ENCODE peak calls at places on chromosomes 4 and X, in eight cellular contexts. K, C, H, L, W, B, Y and G are unnamed samples.

GRCh38 chr4:39855909-39856512 is 121.7 kb downstream of the PDS5A start:
- DNase-seq in K (no peak), C (peak), H (peak), L (no peak), W (peak), B (no peak), Y (no peak), G (peak)

GRCh38 chr4:15197005-15197404 is 194.7 kb downstream of the CPEB2 start:
- DNase-seq in K (no peak), C (peak), H (peak), L (no peak), W (peak), B (no peak), Y (no peak), G (peak)

GRCh38 chrX:110180928-110181310 is 137.0 kb downstream of the AMMECR1 start:
- DNase-seq in K (no peak), C (peak), H (no peak), L (no peak), W (no peak), B (no peak), Y (no peak), G (peak)

GRCh38 chrX:15989716-15990115 is 133.6 kb upstream of the GRPR start:
- DNase-seq in K (no peak), C (no peak), H (no peak), L (no peak), W (no peak), B (no peak), Y (no peak), G (no peak)

GRCh38 chr4:2257361-2258001 is 4.4 kb downstream of the MXD4 start:
- DNase-seq in K (no peak), C (no peak), H (no peak), L (peak), W (no peak), B (peak), Y (no peak), G (no peak)

GRCh38 chr4:28009541-28009940 is 1148.9 kb downstream of the STIM2 start:
- DNase-seq in K (no peak), C (no peak), H (no peak), L (no peak), W (no peak), B (no peak), Y (no peak), G (no peak)

GRCh38 chr4:8198206-8198905 is 734 bp upstream of the SH3TC1 start:
- DNase-seq in K (no peak), C (no peak), H (no peak), L (no peak), W (no peak), B (no peak), Y (no peak), G (no peak)

GRCh38 chr4:1834047-1834769 is 21.7 kb downstream of the LETM1 start:
- DNase-seq in K (no peak), C (no peak), H (no peak), L (no peak), W (no peak), B (no peak), Y (no peak), G (no peak)

GRCh38 chr4:151324449-151325319 is 721 bp downstream of the SH3D19 start:
- DNase-seq in K (no peak), C (peak), H (peak), L (peak), W (peak), B (no peak), Y (no peak), G (peak)

GRCh38 chr4:165461176-165461835 is 82.5 kb downstream of the CPE start:
- DNase-seq in K (no peak), C (peak), H (no peak), L (peak), W (peak), B (no peak), Y (peak), G (no peak)

GRCh38 chrX:31500920-31501319 is 429.1 kb upstream of the FTHL17 start:
- DNase-seq in K (no peak), C (peak), H (no peak), L (no peak), W (peak), B (no peak), Y (no peak), G (no peak)

GRCh38 chrX:9670136-9670905 is 95.3 kb downstream of the GPR143 start:
- DNase-seq in K (no peak), C (peak), H (peak), L (no peak), W (peak), B (no peak), Y (no peak), G (no peak)

GRCh38 chr4:1984406-1985191 is 24.2 kb downstream of the NELFA start:
- DNase-seq in K (no peak), C (no peak), H (no peak), L (no peak), W (no peak), B (no peak), Y (no peak), G (no peak)

GRCh38 chrX:39953879-39954278 is 143.9 kb downstream of the BCOR start:
- DNase-seq in K (no peak), C (peak), H (peak), L (peak), W (peak), B (no peak), Y (peak), G (peak)

GRCh38 chr4:185020293-185020808 is 2.1 kb downstream of the HELT start:
- DNase-seq in K (no peak), C (peak), H (no peak), L (no peak), W (no peak), B (no peak), Y (no peak), G (no peak)

GRCh38 chr4:62208921-62209320 is 1008.8 kb downstream of the ADGRL3 start:
- DNase-seq in K (no peak), C (no peak), H (no peak), L (no peak), W (no peak), B (no peak), Y (no peak), G (no peak)

GRCh38 chr4:38805530-38806145 is 1.0 kb upstream of the TLR1 start:
- DNase-seq in K (peak), C (peak), H (no peak), L (peak), W (peak), B (no peak), Y (no peak), G (no peak)

GRCh38 chr4:89099034-89099433 is 12.3 kb upstream of the TIGD2 start:
- DNase-seq in K (no peak), C (no peak), H (no peak), L (no peak), W (no peak), B (no peak), Y (no peak), G (no peak)

GRCh38 chrX:8890794-8891193 is 89.6 kb upstream of the FAM9A start:
- DNase-seq in K (no peak), C (no peak), H (no peak), L (no peak), W (no peak), B (no peak), Y (no peak), G (no peak)

GRCh38 chrX:118495958-118496762 is 545 bp downstream of the DOCK11 start:
- DNase-seq in K (peak), C (no peak), H (peak), L (peak), W (no peak), B (peak), Y (no peak), G (no peak)

GRCh38 chr4:180060159-180060889 is 2182.9 kb upstream of the TENM3 start:
- DNase-seq in K (no peak), C (no peak), H (no peak), L (no peak), W (no peak), B (no peak), Y (no peak), G (peak)

GRCh38 chrX:133370719-133371275 is 44.5 kb downstream of the GPC4 start:
- DNase-seq in K (no peak), C (no peak), H (no peak), L (no peak), W (no peak), B (no peak), Y (no peak), G (no peak)

GRCh38 chr4:153564630-153565525 is 98.7 kb downstream of the TMEM131L start:
- DNase-seq in K (no peak), C (peak), H (no peak), L (no peak), W (peak), B (no peak), Y (no peak), G (no peak)

GRCh38 chr4:173490256-173490655 is 39.8 kb downstream of the HAND2 start:
- DNase-seq in K (no peak), C (no peak), H (no peak), L (no peak), W (no peak), B (no peak), Y (no peak), G (no peak)

GRCh38 chr4:42718336-42718735 is 61.4 kb upstream of the ATP8A1 start:
- DNase-seq in K (no peak), C (no peak), H (no peak), L (no peak), W (no peak), B (no peak), Y (no peak), G (no peak)

GRCh38 chrX:68307767-68308166 is 125.5 kb downstream of the OPHN1 start:
- DNase-seq in K (no peak), C (peak), H (no peak), L (no peak), W (peak), B (no peak), Y (peak), G (no peak)

GRCh38 chr4:81632581-81633247 is 161.0 kb upstream of the RASGEF1B start:
- DNase-seq in K (no peak), C (peak), H (no peak), L (no peak), W (peak), B (no peak), Y (no peak), G (no peak)

GRCh38 chr4:89305712-89306437 is 1.7 kb downstream of the GPRIN3 start:
- DNase-seq in K (no peak), C (no peak), H (no peak), L (no peak), W (peak), B (no peak), Y (no peak), G (peak)

GRCh38 chr4:12692815-12693214 is 791.3 kb downstream of the RAB28 start:
- DNase-seq in K (no peak), C (peak), H (no peak), L (no peak), W (peak), B (no peak), Y (no peak), G (no peak)

GRCh38 chrX:48617542-48618340 is 20.4 kb downstream of the WDR13 start:
- DNase-seq in K (no peak), C (peak), H (peak), L (no peak), W (peak), B (no peak), Y (no peak), G (no peak)

GRCh38 chrX:148500428-148501120 is at the start of gene AFF2:
- DNase-seq in K (peak), C (peak), H (no peak), L (no peak), W (peak), B (peak), Y (no peak), G (peak)

GRCh38 chrX:1899841-1900240 is 285.0 kb downstream of the ASMT start:
- DNase-seq in K (no peak), C (no peak), H (no peak), L (no peak), W (no peak), B (no peak), Y (no peak), G (no peak)

GRCh38 chr4:2068198-2068470 is 9.0 kb downstream of the NAT8L start:
- DNase-seq in K (no peak), C (no peak), H (no peak), L (no peak), W (no peak), B (no peak), Y (no peak), G (no peak)

GRCh38 chr4:165384608-165385007 is 5.8 kb downstream of the CPE start:
- DNase-seq in K (no peak), C (peak), H (no peak), L (no peak), W (peak), B (no peak), Y (no peak), G (no peak)

GRCh38 chr4:175850240-175850639 is 38.2 kb upstream of the GPM6A start:
- DNase-seq in K (no peak), C (no peak), H (no peak), L (no peak), W (no peak), B (no peak), Y (no peak), G (no peak)

GRCh38 chrX:112769034-112769433 is 71.6 kb downstream of the AMOT start:
- DNase-seq in K (no peak), C (no peak), H (no peak), L (no peak), W (no peak), B (no peak), Y (no peak), G (no peak)

GRCh38 chrX:118569676-118570075 is 74.1 kb downstream of the DOCK11 start:
- DNase-seq in K (no peak), C (peak), H (no peak), L (no peak), W (no peak), B (no peak), Y (no peak), G (no peak)

DNA sequence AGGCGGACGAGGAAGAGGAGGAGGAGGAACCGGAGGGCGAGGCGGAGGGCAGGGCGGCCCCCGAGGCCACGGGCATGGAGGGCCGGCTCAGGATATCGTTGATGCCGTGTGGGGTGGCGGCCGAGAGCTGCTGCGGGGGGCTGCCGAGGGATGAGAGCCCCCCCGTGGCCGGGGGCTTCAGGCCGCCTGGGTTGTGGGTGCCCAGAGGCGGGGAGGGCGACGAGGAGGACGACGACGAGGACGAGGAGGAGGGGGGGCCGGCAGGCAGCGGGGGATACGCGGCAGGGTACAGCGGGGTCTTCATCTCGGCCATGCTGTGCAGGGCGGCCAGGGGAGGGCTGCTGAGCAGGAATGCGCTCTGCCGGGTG is 1.3 kb downstream of the NKX6-1 start:
- DNase-seq in K (no peak), C (no peak), H (no peak), L (no peak), W (no peak), B (no peak), Y (no peak), G (no peak)
- H3K4me3 ChIP-seq in K (peak), C (peak), H (no peak), L (peak), W (peak), B (no peak), Y (peak), G (peak)

GRCh38 chrX:24054182-24055042 is at the start of gene EIF2S3:
- DNase-seq in K (peak), C (peak), H (peak), L (peak), W (peak), B (peak), Y (peak), G (peak)

GRCh38 chrX:24055043-24055356 is 244 bp downstream of the EIF2S3 start:
- DNase-seq in K (no peak), C (no peak), H (no peak), L (no peak), W (no peak), B (no peak), Y (no peak), G (no peak)
- H3K4me3 ChIP-seq in K (peak), C (no peak), H (no peak), L (no peak), W (no peak), B (no peak), Y (no peak), G (no peak)

DNA sequence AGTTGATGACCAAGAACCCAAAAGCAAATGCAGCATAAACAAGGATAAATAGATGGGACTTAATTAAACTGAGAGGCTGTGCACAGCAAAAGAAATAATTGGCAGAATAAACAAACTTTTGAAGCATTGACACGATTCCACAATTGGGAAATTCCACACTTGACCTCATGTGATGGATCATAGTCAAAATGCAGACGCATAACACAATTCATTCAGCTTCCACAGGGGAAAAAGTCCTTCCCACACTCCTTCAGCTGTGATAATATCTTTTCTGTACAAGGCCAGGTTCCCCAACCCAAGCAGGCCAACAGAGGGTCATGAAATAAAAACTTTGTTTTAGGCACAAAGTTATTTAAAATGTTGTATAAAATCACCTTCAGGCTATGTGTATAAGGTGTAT is 66.6 kb upstream of the SLIT2 start:
- DNase-seq in K (no peak), C (no peak), H (no peak), L (no peak), W (no peak), B (no peak), Y (no peak), G (no peak)
- H3K4me3 ChIP-seq in K (no peak), C (no peak), H (no peak), L (no peak), W (no peak), B (no peak), Y (no peak), G (no peak)

GRCh38 chr4:36385951-36386561 is 104.6 kb downstream of the DTHD1 start:
- DNase-seq in K (peak), C (no peak), H (no peak), L (no peak), W (no peak), B (peak), Y (no peak), G (no peak)
- H3K4me3 ChIP-seq in K (peak), C (no peak), H (no peak), L (no peak), W (no peak), B (peak), Y (no peak), G (no peak)

GRCh38 chrX:44675364-44676024 is 132.8 kb upstream of the FUNDC1 start:
- DNase-seq in K (no peak), C (peak), H (peak), L (peak), W (peak), B (no peak), Y (peak), G (peak)
- H3K4me3 ChIP-seq in K (no peak), C (no peak), H (no peak), L (no peak), W (no peak), B (no peak), Y (no peak), G (no peak)

GRCh38 chr4:22708961-22709360 is 16.2 kb downstream of the GBA3 start:
- DNase-seq in K (no peak), C (no peak), H (no peak), L (no peak), W (no peak), B (no peak), Y (no peak), G (no peak)

GRCh38 chr4:22713841-22714240 is 21.1 kb downstream of the GBA3 start:
- DNase-seq in K (no peak), C (no peak), H (no peak), L (no peak), W (no peak), B (no peak), Y (no peak), G (no peak)

GRCh38 chr4:22712541-22712940 is 19.8 kb downstream of the GBA3 start:
- DNase-seq in K (no peak), C (no peak), H (no peak), L (no peak), W (no peak), B (no peak), Y (no peak), G (no peak)

GRCh38 chr4:22707390-22707789 is 14.7 kb downstream of the GBA3 start:
- DNase-seq in K (no peak), C (no peak), H (no peak), L (no peak), W (no peak), B (no peak), Y (no peak), G (no peak)

GRCh38 chr4:22712105-22712504 is 19.4 kb downstream of the GBA3 start:
- DNase-seq in K (no peak), C (no peak), H (no peak), L (no peak), W (no peak), B (no peak), Y (no peak), G (no peak)
- H3K4me3 ChIP-seq in K (no peak), C (no peak), H (no peak), L (no peak), W (no peak), B (no peak), Y (no peak), G (no peak)